ENCODE peak calls at places on chromosomes 4 and X, in four cellular contexts. E is prostate gland, L is sigmoid colon, R is K562. G is an unnamed sample.

GRCh38 chrX:9677098-9677739 is 88.4 kb downstream of the GPR143 start:
- DNase-seq in E (peak; percentile 25), L (peak; percentile 78), R (no peak), G (peak; percentile 37)

GRCh38 chrX:128020701-128021100 is 31.5 kb downstream of the ACTRT1 start:
- DNase-seq in E (no peak), L (no peak), R (no peak), G (no peak)

GRCh38 chrX:80181079-80181478 is 166.5 kb downstream of the TBX22 start:
- DNase-seq in E (no peak), L (no peak), R (no peak), G (no peak)

GRCh38 chrX:124086411-124086810 is 124.9 kb downstream of the STAG2 start:
- DNase-seq in E (no peak), L (no peak), R (no peak), G (no peak)

GRCh38 chrX:15973299-15973698 is 118.7 kb upstream of the AP1S2 start:
- DNase-seq in E (no peak), L (no peak), R (peak; percentile 4), G (no peak)

GRCh38 chr4:159105761-159106243 is 2.9 kb downstream of the RAPGEF2 start:
- DNase-seq in E (no peak), L (no peak), R (no peak), G (no peak)

GRCh38 chr4:76088719-76089118 is 14.2 kb downstream of the ART3 start:
- DNase-seq in E (no peak), L (no peak), R (no peak), G (no peak)

GRCh38 chr4:143282170-143282760 is 54.4 kb upstream of the GAB1 start:
- DNase-seq in E (no peak), L (no peak), R (no peak), G (no peak)

GRCh38 chrX:55008571-55009358 is 8.6 kb downstream of the APEX2 start:
- DNase-seq in E (no peak), L (no peak), R (no peak), G (no peak)

GRCh38 chr4:86594559-86595425 is 677 bp downstream of the PTPN13 start:
- DNase-seq in E (peak; percentile 48), L (peak; percentile 69), R (no peak), G (peak; percentile 32)

GRCh38 chr4:114229721-114230120 is 250.3 kb upstream of the ARSJ start:
- DNase-seq in E (no peak), L (no peak), R (no peak), G (no peak)

GRCh38 chr4:7820031-7820825 is 119.4 kb downstream of the AFAP1 start:
- DNase-seq in E (no peak), L (peak; percentile 66), R (no peak), G (no peak)

DNA sequence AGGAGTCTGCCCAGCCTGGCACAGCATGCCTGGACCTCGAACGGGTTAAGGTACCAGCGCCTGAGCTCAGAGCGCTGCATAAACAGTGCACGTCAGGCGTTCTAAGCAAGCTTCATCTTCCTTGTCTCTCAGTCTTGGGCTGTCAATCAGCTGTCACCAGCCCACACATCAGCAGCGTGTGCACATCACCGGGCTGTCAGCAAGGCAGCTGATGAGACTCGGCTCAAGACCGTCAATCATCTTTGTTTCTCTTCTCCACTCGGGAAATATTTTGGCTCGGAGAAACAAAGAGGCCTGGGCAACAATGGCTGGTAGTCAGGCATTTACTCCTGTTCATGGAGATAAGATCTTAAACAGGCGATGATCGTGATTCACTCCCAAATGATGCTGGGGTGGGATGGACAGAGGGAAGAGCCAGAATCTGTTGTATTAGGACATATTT is 141.3 kb downstream of the LDB2 start:
- DNase-seq in E (no peak), L (no peak), R (no peak), G (no peak)
- TF ChIP-seq POLR2AphosphoS5 in E (no peak), L (no peak), R (no peak), G (no peak)

GRCh38 chr4:256492-256891 is 48.8 kb downstream of the ZNF732 start:
- DNase-seq in E (no peak), L (no peak), R (no peak), G (no peak)
- H3K9me3 ChIP-seq in E (no peaks in the 10 kb centered on the region), L (peaks cover 49% of the 10 kb centered on the region), R (peaks cover 1% of the 10 kb centered on the region), G (peaks cover 84% of the 10 kb centered on the region)

DNA sequence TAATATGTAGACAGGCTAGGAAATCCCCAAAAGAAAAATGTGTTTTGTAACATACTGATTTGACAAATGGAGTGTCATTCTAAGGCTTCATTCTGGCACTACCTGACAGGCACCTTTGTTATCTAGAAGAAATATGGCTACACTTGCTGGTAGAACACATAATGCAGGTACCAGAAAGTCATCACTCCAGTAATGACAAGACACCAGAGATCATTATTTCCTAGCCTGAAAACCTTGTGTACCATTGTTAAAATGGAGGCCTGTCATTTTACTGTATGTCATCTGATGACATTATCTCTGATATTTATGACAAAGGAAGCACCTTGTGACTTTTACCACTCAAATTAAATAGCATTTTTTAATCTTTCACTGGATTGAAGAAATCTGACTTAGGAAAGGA is 13.5 kb upstream of the FGF5 start:
- DNase-seq in E (no peak), L (no peak), R (no peak), G (no peak)
- TF ChIP-seq POLR2AphosphoS5 in E (no peak), L (no peak), R (no peak), G (no peak)

GRCh38 chrX:145068450-145068849 is 178.9 kb upstream of the SPANXN1 start:
- DNase-seq in E (no peak), L (no peak), R (no peak), G (no peak)
- H3K9me3 ChIP-seq in E (no peaks in the 10 kb centered on the region), L (no peaks in the 10 kb centered on the region), R (no peaks in the 10 kb centered on the region), G (no peaks in the 10 kb centered on the region)

GRCh38 chrX:148867596-148867995 is 367.2 kb downstream of the AFF2 start:
- DNase-seq in E (no peak), L (no peak), R (no peak), G (no peak)

DNA sequence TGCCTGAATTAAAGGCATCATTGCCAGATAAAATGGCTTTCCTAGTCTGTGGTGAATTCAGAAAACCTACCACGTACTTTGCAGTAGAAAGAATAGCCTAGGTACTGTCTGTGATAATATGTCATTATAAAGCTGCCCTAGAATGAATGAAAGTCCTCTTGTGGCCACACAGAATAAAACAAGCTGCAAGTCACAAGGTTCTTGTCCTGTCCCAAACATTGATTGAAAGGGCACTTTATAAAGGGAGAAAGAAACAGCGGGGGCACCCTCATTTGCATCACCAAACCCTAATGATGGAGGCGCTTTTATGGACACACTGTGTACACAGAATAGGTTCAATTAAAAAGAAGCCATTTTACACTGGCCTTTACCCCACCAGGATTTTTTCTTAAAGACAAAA is 364.8 kb downstream of the AFF2 start:
- DNase-seq in E (no peak), L (no peak), R (no peak), G (no peak)
- TF ChIP-seq POLR2AphosphoS5 in E (no peak), L (no peak), R (no peak), G (no peak)

GRCh38 chr4:804804-805203 is 21.1 kb downstream of the CPLX1 start:
- DNase-seq in E (no peak), L (no peak), R (no peak), G (no peak)
- H3K9me3 ChIP-seq in E (no peaks in the 10 kb centered on the region), L (no peaks in the 10 kb centered on the region), R (no peaks in the 10 kb centered on the region), G (no peaks in the 10 kb centered on the region)

DNA sequence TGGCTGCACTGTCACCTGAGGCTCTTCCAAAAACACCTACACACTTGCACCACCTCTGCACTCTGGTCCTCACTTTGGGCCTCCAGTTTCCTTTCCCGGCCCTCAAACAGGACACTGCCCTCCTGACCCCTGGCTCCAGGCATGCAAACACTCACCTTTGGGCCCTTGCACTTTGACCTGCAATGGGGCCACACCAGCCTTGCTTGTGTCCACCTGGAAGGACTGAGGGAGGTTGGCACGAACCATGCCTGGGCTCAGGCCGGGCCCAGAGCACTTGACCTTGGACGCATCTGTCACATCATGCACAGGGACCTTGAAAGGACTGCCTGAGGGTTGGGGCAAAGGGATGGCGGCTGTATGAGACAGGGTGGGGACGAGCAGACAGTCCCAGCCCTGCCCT is 15.6 kb downstream of the FLNA start:
- DNase-seq in E (no peak), L (no peak), R (no peak), G (no peak)
- TF ChIP-seq POLR2AphosphoS5 in E (no peak), L (peak; percentile 39), R (no peak), G (no peak)

DNA sequence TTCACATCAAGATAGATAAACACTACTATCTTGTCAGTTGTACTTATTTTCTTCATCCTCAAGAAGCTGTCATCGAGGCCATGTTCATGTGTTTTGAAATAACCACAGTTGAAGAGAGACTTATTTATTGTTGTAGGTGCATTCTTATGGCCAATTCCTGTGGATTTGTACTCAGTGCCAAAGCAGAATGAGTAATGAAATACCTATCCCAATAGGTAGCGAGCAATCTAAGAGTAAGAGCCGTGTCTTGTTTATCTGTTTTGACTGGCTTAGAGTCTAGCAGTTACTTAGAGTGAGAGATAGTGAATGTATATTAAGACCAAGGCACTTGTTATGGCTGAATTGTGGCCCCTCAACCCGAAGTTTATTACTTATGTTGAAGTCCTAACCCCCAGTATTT is 631.0 kb upstream of the SPANXN1 start:
- DNase-seq in E (no peak), L (no peak), R (no peak), G (no peak)
- H3K9me3 ChIP-seq in E (no peaks in the 10 kb centered on the region), L (no peaks in the 10 kb centered on the region), R (no peaks in the 10 kb centered on the region), G (no peaks in the 10 kb centered on the region)

DNA sequence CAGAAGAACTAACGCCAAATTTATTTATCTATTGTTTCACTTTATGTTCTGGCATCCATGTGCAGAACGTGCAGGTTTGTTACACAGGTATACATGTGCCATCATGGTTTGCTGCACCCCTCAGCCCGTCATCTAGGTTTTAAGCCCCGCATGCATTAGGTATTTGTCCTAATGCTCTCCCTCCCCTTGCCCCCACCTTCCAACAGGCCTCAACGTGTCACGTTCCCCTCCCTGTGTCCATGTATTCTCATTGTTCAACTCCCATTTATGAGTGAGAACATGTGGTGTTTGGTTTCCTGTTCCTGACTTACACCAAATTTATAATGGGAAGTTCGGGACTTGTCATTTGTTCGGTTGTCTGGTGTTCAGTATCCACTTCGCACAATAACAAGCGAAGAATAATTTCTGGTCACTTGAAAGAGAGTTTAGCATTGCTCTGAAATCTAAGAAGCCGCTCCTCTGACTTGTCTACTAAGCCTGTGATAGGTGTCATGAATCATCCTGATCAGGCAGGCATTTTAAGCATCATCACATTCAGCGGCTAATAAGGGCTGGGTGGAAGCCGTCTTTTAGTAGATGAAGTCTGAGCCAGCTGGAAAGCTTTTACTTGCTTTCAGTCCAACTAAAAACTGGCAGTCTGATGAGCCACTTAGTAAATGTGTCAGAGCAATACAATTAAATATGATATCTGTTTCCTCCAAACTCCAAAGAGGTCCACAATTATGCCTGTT is 1065.7 kb upstream of the PABPC4L start:
- DNase-seq in E (no peak), L (no peak), R (no peak), G (no peak)
- TF ChIP-seq POLR2AphosphoS5 in E (no peak), L (no peak), R (no peak), G (no peak)

GRCh38 chrX:145552643-145553042 is 265.0 kb upstream of the SLITRK2 start:
- DNase-seq in E (no peak), L (no peak), R (no peak), G (no peak)

DNA sequence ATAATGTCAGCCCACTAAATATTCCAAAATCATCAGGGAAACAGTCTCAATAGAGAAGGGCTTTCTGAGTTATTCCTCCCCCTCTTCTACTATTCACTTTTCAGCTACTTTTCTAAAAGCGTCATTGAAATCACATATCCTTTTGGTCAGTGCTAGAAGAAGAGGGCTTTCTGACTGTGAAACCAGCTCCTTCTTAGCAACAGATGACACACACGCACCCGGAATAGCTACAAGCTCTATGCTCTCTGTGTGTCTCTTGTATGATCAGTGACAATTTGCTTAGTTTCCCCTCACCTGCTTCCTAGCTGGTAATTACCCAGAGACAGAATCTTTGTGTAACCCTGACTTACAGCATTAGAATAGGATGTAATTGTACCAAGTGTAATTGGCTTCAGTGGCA is 268.2 kb upstream of the SLITRK2 start:
- DNase-seq in E (no peak), L (no peak), R (no peak), G (no peak)
- H3K9me3 ChIP-seq in E (no peaks in the 10 kb centered on the region), L (no peaks in the 10 kb centered on the region), R (no peaks in the 10 kb centered on the region), G (peaks cover 6% of the 10 kb centered on the region)